ENCODE peak calls at places on chromosomes 6 and 20, in seven cellular contexts. W is HuH-7.5, E is foreskin fibroblast, K is BE2C, C is fibroblast of pulmonary artery, D is lung microvascular endothelial cell, U is GM23338. G is an unnamed sample.

GRCh38 chr20:63977392-63978276 is 1.8 kb downstream of the SAMD10 start:
- DNase-seq in C (peak; percentile 63), U (no peak), W (peak; percentile 27), E (peak; percentile 78), K (peak; percentile 28), D (no peak), G (peak; percentile 34)

GRCh38 chr6:17193376-17193775 is 87.8 kb upstream of the RBM24 start:
- DNase-seq in U (no peak), C (no peak), D (no peak), E (no peak), K (no peak), W (no peak), G (no peak)

GRCh38 chr6:39021779-39022178 is 26.8 kb upstream of the GLP1R start:
- DNase-seq in U (no peak), W (no peak), E (no peak), C (no peak), D (no peak), K (no peak), G (no peak)

GRCh38 chr6:138194221-138194620 is 24.1 kb downstream of the PBOV1 start:
- DNase-seq in K (no peak), E (no peak), U (no peak), C (no peak), D (no peak), W (no peak), G (no peak)

GRCh38 chr6:143299253-143300166 is 151.0 kb downstream of the ADAT2 start:
- DNase-seq in D (no peak), K (no peak), U (peak; percentile 32), W (no peak), C (no peak), E (no peak), G (no peak)

GRCh38 chr6:125923371-125923877 is 33.1 kb upstream of the HINT3 start:
- DNase-seq in C (peak; percentile 90), U (no peak), E (no peak), D (peak; percentile 19), K (no peak), W (no peak), G (no peak)

GRCh38 chr6:156919370-156919769 is 142.2 kb downstream of the ARID1B start:
- DNase-seq in U (no peak), E (no peak), K (no peak), W (no peak), D (no peak), C (no peak), G (no peak)

GRCh38 chr6:17032595-17033591 is 69.0 kb upstream of the STMND1 start:
- DNase-seq in W (no peak), U (no peak), K (no peak), E (peak; percentile 97), C (peak; percentile 97), D (no peak), G (no peak)

GRCh38 chr20:50724851-50725721 is 6.3 kb upstream of the PARD6B start:
- DNase-seq in K (peak; percentile 72), D (no peak), U (peak; percentile 62), C (peak; percentile 97), E (peak; percentile 97), W (peak; percentile 78), G (no peak)

GRCh38 chr20:24468401-24469115 is 871 bp upstream of the SYNDIG1 start:
- DNase-seq in W (no peak), D (no peak), U (no peak), K (no peak), C (no peak), E (no peak), G (no peak)

GRCh38 chr20:39849664-39850063 is 839.4 kb downstream of the MAFB start:
- DNase-seq in D (peak; percentile 17), W (no peak), E (peak; percentile 98), U (no peak), C (peak; percentile 90), K (peak; percentile 64), G (peak; percentile 32)